ENCODE peak calls at places on chromosomes 12 and 14, in six cellular contexts. B, L, I, Q, T and X are unnamed samples.
A peak's percentile ranks its signal among the peaks of the same experiment; 100 is the strongest.

GRCh38 chr14:34707722-34708121 is 6.7 kb downstream of the CFL2 start:
- DNase-seq in B (no peak), T (no peak), Q (no peak), I (no peak), L (no peak), X (no peak)

GRCh38 chr14:36626150-36626549 is 35.5 kb upstream of the PAX9 start:
- DNase-seq in B (no peak), T (no peak), I (no peak), Q (no peak), L (no peak), X (no peak)

GRCh38 chr14:75249251-75249957 is 29.2 kb upstream of the FOS start:
- DNase-seq in T (no peak), L (no peak), Q (no peak), I (no peak), B (no peak), X (peak; percentile 64)

GRCh38 chr14:94646481-94646880 is 34.3 kb downstream of the SERPINA3 start:
- DNase-seq in I (peak; percentile 38), L (no peak), B (peak; percentile 11), T (no peak), Q (no peak), X (peak; percentile 45)

GRCh38 chr12:64681200-64682052 is 71.1 kb downstream of the RASSF3 start:
- DNase-seq in L (no peak), Q (no peak), B (no peak), T (no peak), I (no peak), X (no peak)

GRCh38 chr14:104390221-104390931 is 189.2 kb upstream of the C14orf180 start:
- DNase-seq in T (no peak), L (no peak), Q (peak; percentile 41), I (no peak), B (peak; percentile 28), X (no peak)

GRCh38 chr14:105192866-105193731 is 12.0 kb upstream of the NUDT14 start:
- DNase-seq in I (no peak), Q (no peak), B (no peak), T (no peak), L (no peak), X (no peak)

GRCh38 chr12:20555771-20556170 is 139.4 kb upstream of the SLCO1C1 start:
- DNase-seq in I (no peak), T (no peak), B (no peak), Q (no peak), L (no peak), X (no peak)

GRCh38 chr12:44465139-44465538 is 411.0 kb downstream of the NELL2 start:
- DNase-seq in B (no peak), T (no peak), L (no peak), I (no peak), Q (no peak), X (no peak)
- TF ChIP-seq CTCF in B (no peak), T (no peak), L (no peak), I (peak; percentile 21), Q (no peak), X (no peak)

GRCh38 chr12:116650062-116650461 is 87.8 kb downstream of the SPRING1 start:
- DNase-seq in T (no peak), L (no peak), I (no peak), B (no peak), Q (no peak), X (no peak)

GRCh38 chr12:116647802-116648201 is 88.6 kb downstream of the MAP1LC3B2 start:
- DNase-seq in L (no peak), Q (no peak), I (no peak), B (no peak), T (no peak), X (no peak)

GRCh38 chr12:116646901-116647300 is 87.7 kb downstream of the MAP1LC3B2 start:
- DNase-seq in I (no peak), Q (no peak), T (no peak), B (no peak), L (no peak), X (no peak)

GRCh38 chr12:116651089-116651488 is 86.8 kb downstream of the SPRING1 start:
- DNase-seq in Q (no peak), B (no peak), I (no peak), T (no peak), L (no peak), X (no peak)

GRCh38 chr12:116650585-116650984 is 87.3 kb downstream of the SPRING1 start:
- DNase-seq in I (no peak), B (no peak), T (no peak), L (no peak), Q (no peak), X (no peak)
- TF ChIP-seq CTCF in I (no peak), B (no peak), T (no peak), L (no peak), Q (no peak), X (no peak)

GRCh38 chr12:113936460-113936859 is 29.7 kb downstream of the RBM19 start:
- DNase-seq in Q (no peak), T (no peak), B (no peak), I (no peak), L (no peak), X (no peak)
- TF ChIP-seq CTCF in Q (no peak), T (no peak), B (no peak), I (no peak), L (no peak), X (no peak)

GRCh38 chr12:117404203-117404853 is 42.9 kb upstream of the NOS1 start:
- DNase-seq in L (no peak), T (no peak), Q (peak; percentile 43), B (no peak), I (no peak), X (no peak)
- TF ChIP-seq CTCF in L (no peak), T (no peak), Q (no peak), B (no peak), I (no peak), X (no peak)